ENCODE peak calls at places on chromosomes 16 and 17, in eight cellular contexts. C is stimulated activated CD8-positive, alpha-beta memory T cell treated with anti-CD3 and anti-CD28 coated beads, Interleukin-4, amount 100 ng/mL, for 4 hours; Z is hypothalamus; R is fibroblast of mammary gland; O is GM12891; B is H7; N is adrenal gland; D is activated T-helper 2 cell treated with anti-CD3 and anti-CD28 coated beads, Interferon-gamma antibody, Interleukin-2, Interleukin-4, amounts not matched to agents 10 μg/mL and 5 μg/mL and 100 μg/mL, durations not matched to agents 14 hours and 24 hours and 36 hours. W is an unnamed sample.

GRCh38 chr17:12041316-12041715 is 20.6 kb downstream of the MAP2K4 start:
- DNase-seq in C (no peak), Z (no peak), R (peak), O (no peak), B (no peak), N (no peak), D (no peak), W (no peak)

GRCh38 chr17:38535886-38536285 is 69.9 kb downstream of the SRCIN1 start:
- DNase-seq in C (no peak), Z (no peak), R (no peak), O (no peak), B (no peak), N (no peak), D (no peak), W (no peak)

GRCh38 chr17:64781013-64781392 is 118.9 kb upstream of the SMURF2 start:
- DNase-seq in C (no peak), Z (no peak), R (no peak), O (no peak), B (peak), N (no peak), D (no peak), W (peak)

GRCh38 chr17:32596666-32597065 is 109.9 kb downstream of the CDK5R1 start:
- DNase-seq in C (no peak), Z (no peak), R (peak), O (peak), B (no peak), N (no peak), D (no peak), W (peak)

GRCh38 chr16:67726106-67727034 is 7.3 kb upstream of the GFOD2 start:
- DNase-seq in C (no peak), Z (no peak), R (no peak), O (no peak), B (no peak), N (peak), D (no peak), W (no peak)

GRCh38 chr16:62548095-62548494 is 511.9 kb upstream of the CDH8 start:
- DNase-seq in C (no peak), Z (no peak), R (no peak), O (no peak), B (peak), N (no peak), D (no peak), W (no peak)

GRCh38 chr17:35373532-35373983 is at the start of gene SLFN11:
- DNase-seq in C (peak), Z (peak), R (peak), O (peak), B (peak), N (peak), D (peak), W (peak)

GRCh38 chr17:45341389-45342158 is 24.8 kb upstream of the MAP3K14 start:
- DNase-seq in C (no peak), Z (no peak), R (peak), O (no peak), B (peak), N (peak), D (no peak), W (no peak)

GRCh38 chr17:46057366-46057765 is 58.3 kb downstream of the STH start:
- DNase-seq in C (no peak), Z (no peak), R (peak), O (no peak), B (no peak), N (no peak), D (no peak), W (no peak)

GRCh38 chr17:80751460-80752368 is 207.1 kb downstream of the RPTOR start:
- DNase-seq in C (no peak), Z (no peak), R (peak), O (no peak), B (peak), N (peak), D (no peak), W (no peak)

GRCh38 chr17:34913001-34913400 is 48.3 kb downstream of the CCT6B start:
- DNase-seq in C (no peak), Z (no peak), R (no peak), O (no peak), B (peak), N (no peak), D (no peak), W (no peak)

GRCh38 chr16:14240216-14240843 is 169.2 kb downstream of the MRTFB start:
- DNase-seq in C (no peak), Z (no peak), R (peak), O (no peak), B (no peak), N (no peak), D (no peak), W (no peak)

GRCh38 chr17:82838386-82839063 is 1.3 kb downstream of the ZNF750 start:
- DNase-seq in C (no peak), Z (no peak), R (peak), O (no peak), B (peak), N (peak), D (no peak), W (no peak)

GRCh38 chr16:19882641-19883040 is 2.0 kb downstream of the GPRC5B start:
- DNase-seq in C (no peak), Z (peak), R (no peak), O (no peak), B (no peak), N (no peak), D (no peak), W (no peak)

GRCh38 chr16:31168848-31169247 is 11.1 kb upstream of the FUS start:
- DNase-seq in C (no peak), Z (no peak), R (no peak), O (no peak), B (peak), N (no peak), D (no peak), W (no peak)

GRCh38 chr17:72567774-72568173 is 447.0 kb downstream of the SOX9 start:
- DNase-seq in C (no peak), Z (no peak), R (no peak), O (no peak), B (no peak), N (no peak), D (no peak), W (no peak)

GRCh38 chr16:85360323-85361277 is 248.3 kb upstream of the CIBAR2 start:
- DNase-seq in C (no peak), Z (no peak), R (no peak), O (no peak), B (no peak), N (peak), D (no peak), W (no peak)

GRCh38 chr17:43367588-43368242 is 31.1 kb upstream of the ARL4D start:
- DNase-seq in C (no peak), Z (no peak), R (peak), O (no peak), B (peak), N (no peak), D (peak), W (peak)

W was measured in GM13976.